ENCODE peak calls at places on chromosomes 1 and 21, in five cellular contexts. S is AG09309, B is thoracic aorta, K is ovary, P is choroid plexus epithelial cell. F is an unnamed sample.

GRCh38 chr1:39672551-39672947 is 642 bp upstream of the NT5C1A start:
- DNase-seq in B (no peak), S (no peak), P (no peak), K (peak; percentile 61), F (no peak)

GRCh38 chr1:178122283-178122682 is 28.4 kb downstream of the RASAL2 start:
- DNase-seq in P (no peak), B (no peak), K (no peak), S (no peak), F (no peak)

GRCh38 chr1:18134324-18135046 is 26.9 kb downstream of the IGSF21 start:
- DNase-seq in S (no peak), K (no peak), B (no peak), P (no peak), F (no peak)

GRCh38 chr1:227895828-227896685 is 51.7 kb downstream of the WNT9A start:
- DNase-seq in P (no peak), K (peak; percentile 50), B (no peak), S (no peak), F (no peak)

GRCh38 chr21:31720330-31720729 is 11.6 kb downstream of the SCAF4 start:
- DNase-seq in B (no peak), K (no peak), S (no peak), P (no peak), F (no peak)

GRCh38 chr1:173823776-173824314 is 628 bp upstream of the DARS2 start:
- DNase-seq in B (no peak), P (no peak), K (no peak), S (no peak), F (no peak)

GRCh38 chr1:173149887-173150286 is 57.2 kb downstream of the TNFSF4 start:
- DNase-seq in S (peak; percentile 84), B (no peak), K (no peak), P (peak; percentile 97), F (peak; percentile 97)

GRCh38 chr1:236421022-236421421 is 26.9 kb downstream of the EDARADD start:
- DNase-seq in S (no peak), P (peak; percentile 81), B (no peak), K (no peak), F (peak; percentile 8)

GRCh38 chr1:206921772-206922265 is at the start of gene FCMR:
- DNase-seq in S (no peak), B (no peak), P (peak; percentile 13), K (no peak), F (peak; percentile 69)

GRCh38 chr1:154862927-154863701 is 7.0 kb downstream of the KCNN3 start:
- DNase-seq in S (no peak), P (no peak), K (no peak), B (no peak), F (no peak)

GRCh38 chr1:234755449-234755863 is 145.5 kb upstream of the IRF2BP2 start:
- DNase-seq in K (peak; percentile 82), S (peak; percentile 72), B (peak; percentile 60), P (peak; percentile 85), F (peak; percentile 93)

GRCh38 chr1:228337711-228338520 is 68.7 kb downstream of the TRIM11 start:
- DNase-seq in S (no peak), P (no peak), B (no peak), K (peak; percentile 26), F (no peak)

GRCh38 chr1:198842686-198843085 is 203.8 kb downstream of the PTPRC start:
- DNase-seq in S (no peak), P (no peak), B (no peak), K (no peak), F (no peak)

GRCh38 chr21:29849735-29850176 is 90.0 kb downstream of the GRIK1 start:
- DNase-seq in K (peak; percentile 36), B (peak; percentile 3), P (peak; percentile 83), S (peak; percentile 17), F (peak; percentile 73)

GRCh38 chr1:162072770-162073169 is 3.3 kb downstream of the NOS1AP start:
- DNase-seq in K (no peak), P (no peak), S (no peak), B (no peak), F (no peak)
- H3K4me3 ChIP-seq in K (no peak overlapping the region), P (no peak overlapping the region), S (no peak overlapping the region), B (no peak overlapping the region), F (no peak overlapping the region)

DNA sequence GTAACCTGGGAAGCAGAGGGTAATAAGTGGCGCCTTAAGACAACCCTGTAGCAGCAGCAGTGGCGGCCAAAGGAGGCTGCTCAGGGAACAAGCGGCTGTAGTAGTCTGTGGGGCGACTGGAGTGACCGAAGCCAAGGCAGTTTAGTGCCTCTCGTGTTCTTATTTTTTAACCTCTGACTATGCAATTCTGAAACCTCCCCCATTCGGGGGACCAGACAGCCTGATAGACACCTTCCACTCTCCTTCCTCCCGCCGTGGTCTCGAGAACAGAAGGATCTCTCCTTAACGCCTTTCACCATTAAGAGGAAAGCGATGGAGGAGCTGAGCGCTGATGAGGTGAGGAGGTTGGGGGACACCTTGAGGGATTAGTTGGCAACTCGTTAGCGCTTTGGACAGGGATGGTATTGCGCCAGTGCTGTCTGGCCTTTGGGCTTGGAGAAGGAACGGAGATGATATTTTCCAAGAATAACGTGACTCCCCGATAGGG is 644 bp downstream of the UBE4B start:
- DNase-seq in S (no peak), K (peak; percentile 48), B (no peak), P (peak; percentile 47), F (peak; percentile 26)
- TF ChIP-seq CTCF in S (no peak), K (no peak), B (no peak), P (no peak), F (no peak)

DNA sequence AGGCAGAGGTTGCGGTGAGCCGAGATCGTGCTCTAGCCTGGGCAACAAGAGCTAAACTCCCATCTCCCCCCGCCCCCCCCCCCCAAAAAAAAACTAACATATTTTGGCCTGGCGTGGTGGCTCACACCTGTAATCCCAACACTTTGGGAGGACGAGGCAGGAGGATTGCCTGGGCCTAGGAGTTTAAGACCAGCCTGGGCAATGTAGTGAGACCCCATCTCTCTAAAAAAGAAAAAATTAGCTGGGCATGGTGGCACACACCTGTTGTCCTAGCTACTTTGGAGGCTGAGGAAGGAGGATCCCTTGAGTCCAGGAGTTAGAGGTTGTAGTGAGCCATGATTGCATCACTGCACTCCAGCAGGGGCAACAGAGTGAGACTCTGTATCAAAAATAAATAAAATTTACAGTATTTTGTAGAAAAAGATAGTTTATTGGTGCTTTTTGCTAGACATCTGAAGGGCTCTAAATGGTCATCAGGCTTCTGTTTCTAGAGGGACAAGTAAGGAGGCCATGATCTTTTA is 9.0 kb downstream of the YTHDF2 start:
- DNase-seq in S (no peak), K (no peak), P (no peak), B (no peak), F (no peak)
- H3K4me3 ChIP-seq in S (no peak overlapping the region), K (no peak overlapping the region), P (no peak overlapping the region), B (no peak overlapping the region), F (no peak overlapping the region)

DNA sequence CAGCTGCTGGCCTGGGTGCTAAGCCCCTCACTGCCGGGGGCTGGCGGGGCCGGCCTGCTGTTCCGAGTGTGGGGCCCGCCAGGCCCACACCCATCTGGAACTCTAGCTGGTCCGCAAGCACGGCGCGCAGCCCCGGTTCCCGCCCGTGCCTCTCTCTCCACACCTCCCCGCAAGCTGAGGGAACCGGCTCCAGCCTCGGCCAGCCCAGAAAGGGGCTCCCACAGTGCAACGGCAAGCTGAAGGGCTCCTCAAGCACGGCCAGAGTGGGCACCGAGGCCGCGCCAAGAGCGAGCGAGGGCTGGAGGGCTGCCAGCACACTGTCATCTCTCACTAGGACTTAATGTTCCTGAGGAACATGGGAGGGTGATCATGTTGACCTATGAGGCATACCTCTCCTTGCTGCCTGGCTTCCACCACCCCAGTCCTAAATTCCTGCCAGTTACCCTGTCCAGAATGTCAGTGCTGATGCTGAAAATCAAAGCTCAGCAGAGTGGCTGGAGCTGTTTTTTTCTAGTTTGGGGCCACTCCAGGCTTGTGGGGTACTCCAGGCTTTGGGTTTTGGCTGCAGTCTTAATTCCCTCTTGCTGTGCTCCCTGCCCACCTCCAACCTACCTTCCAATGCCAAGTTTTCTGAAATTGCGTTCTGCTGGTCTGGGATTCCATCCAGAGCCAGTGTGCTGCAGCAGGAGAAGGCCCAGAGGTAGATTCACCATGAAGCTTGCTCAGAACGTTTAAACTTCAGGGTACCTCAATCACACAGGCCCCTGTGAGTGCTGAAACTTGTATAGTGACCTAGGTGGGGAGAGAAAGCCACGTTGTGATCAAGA is 44.2 kb upstream of the LPGAT1 start:
- DNase-seq in K (no peak), P (no peak), B (no peak), S (no peak), F (no peak)
- TF ChIP-seq CTCF in K (no peak), P (no peak), B (no peak), S (no peak), F (no peak)

DNA sequence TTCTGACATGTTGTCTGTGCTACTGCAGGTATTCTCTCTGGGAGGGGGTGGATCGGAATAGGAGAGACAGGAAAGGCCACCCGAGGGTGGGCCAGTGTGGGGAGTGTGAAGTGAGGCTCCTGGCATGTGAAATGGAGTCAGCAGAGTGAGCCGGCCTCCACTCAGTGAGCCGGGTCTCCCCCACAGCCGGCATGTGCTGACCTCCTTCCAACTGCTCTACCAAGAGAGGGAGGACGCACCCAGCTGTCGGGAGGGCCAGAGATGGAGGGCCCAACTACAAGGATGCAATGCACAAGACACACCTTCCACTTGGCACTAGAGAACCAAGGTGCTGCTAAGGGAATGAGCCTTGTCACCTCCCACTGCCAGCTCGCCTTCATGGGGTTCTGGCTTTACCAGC is 28.2 kb upstream of the CLSTN1 start:
- DNase-seq in B (no peak), P (no peak), K (no peak), S (no peak), F (no peak)
- H3K4me3 ChIP-seq in B (no peak overlapping the region), P (no peak overlapping the region), K (no peak overlapping the region), S (no peak overlapping the region), F (no peak overlapping the region)

GRCh38 chr1:25694591-25695007 is 78.0 kb downstream of the MAN1C1 start:
- DNase-seq in S (no peak), P (peak; percentile 71), K (no peak), B (no peak), F (peak; percentile 50)
- TF ChIP-seq CTCF in S (no peak), P (peak; percentile 51), K (no peak), B (peak; percentile 11), F (peak; percentile 14)

DNA sequence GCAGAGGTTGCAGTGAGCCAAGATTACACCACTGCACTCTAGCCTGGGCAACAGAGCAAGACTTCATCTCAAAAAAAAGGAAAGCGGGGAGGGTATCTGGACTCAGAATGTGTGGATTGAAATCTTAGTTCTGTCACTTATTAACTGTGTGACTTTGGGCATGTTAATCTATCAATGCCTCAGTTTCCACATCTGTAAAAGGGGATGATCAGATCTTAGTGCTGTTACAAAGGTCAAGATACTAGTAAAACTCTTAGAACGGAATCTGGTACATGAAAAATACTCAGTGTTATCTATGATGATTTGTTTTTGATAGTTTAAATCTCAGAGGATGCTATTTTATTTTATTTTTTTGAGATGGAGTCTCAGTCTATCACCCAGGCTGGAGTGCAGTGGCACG is 10.5 kb downstream of the FAM76A start:
- DNase-seq in S (no peak), B (no peak), K (no peak), P (no peak), F (no peak)
- H3K4me3 ChIP-seq in S (no peak overlapping the region), B (no peak overlapping the region), K (no peak overlapping the region), P (no peak overlapping the region), F (no peak overlapping the region)

F was measured in fibroblast of pulmonary artery.